ENCODE peak calls at places on chromosomes 2 and 18, in eight cellular contexts. P, J, U, T, X, V, G and C are unnamed samples.

GRCh38 chr2:61247204-61247812 is 85.3 kb downstream of the C2orf74 start:
- DNase-seq in V (no peak), G (no peak), P (no peak), J (peak), X (no peak), U (no peak), T (no peak), C (no peak)

GRCh38 chr2:11492720-11493119 is 26.8 kb upstream of the E2F6 start:
- DNase-seq in X (no peak), J (no peak), P (no peak), T (no peak), U (no peak), G (no peak), V (no peak), C (no peak)

GRCh38 chr2:213640742-213641425 is 356.6 kb downstream of the SPAG16 start:
- DNase-seq in U (no peak), X (no peak), J (no peak), P (no peak), G (no peak), V (no peak), T (no peak), C (no peak)

GRCh38 chr2:127707890-127708648 is 6.8 kb downstream of the SFT2D3 start:
- DNase-seq in J (peak), U (no peak), X (no peak), G (no peak), T (no peak), V (no peak), P (no peak), C (no peak)

GRCh38 chr18:3455938-3456685 is 6.1 kb downstream of the TGIF1 start:
- DNase-seq in J (peak), T (no peak), U (peak), X (no peak), G (no peak), V (no peak), P (no peak), C (peak)

GRCh38 chr2:53515435-53516332 is 251.9 kb upstream of the CHAC2 start:
- DNase-seq in J (no peak), V (no peak), U (no peak), P (no peak), T (no peak), X (peak), G (no peak), C (no peak)

GRCh38 chr2:108184421-108184820 is 55.3 kb upstream of the SULT1C3 start:
- DNase-seq in J (peak), U (no peak), G (no peak), P (no peak), X (peak), V (no peak), T (no peak), C (no peak)

GRCh38 chr2:17558053-17558452 is 17.6 kb downstream of the VSNL1 start:
- DNase-seq in V (no peak), G (no peak), T (no peak), J (no peak), X (no peak), P (no peak), U (no peak), C (no peak)

GRCh38 chr2:219987830-219988229 is 360.4 kb downstream of the SLC4A3 start:
- DNase-seq in P (no peak), T (no peak), J (peak), X (peak), G (no peak), U (no peak), V (no peak), C (peak)

GRCh38 chr2:45011621-45012602 is 2.7 kb upstream of the SIX2 start:
- DNase-seq in V (no peak), G (no peak), X (no peak), P (no peak), U (no peak), T (no peak), J (no peak), C (no peak)

GRCh38 chr2:136384541-136385303 is 266.8 kb upstream of the CXCR4 start:
- DNase-seq in G (no peak), X (peak), P (no peak), U (peak), J (peak), V (no peak), T (no peak), C (no peak)

GRCh38 chr2:224142397-224143312 is 103.6 kb upstream of the SERPINE2 start:
- DNase-seq in J (peak), T (no peak), X (no peak), P (no peak), G (no peak), U (no peak), V (no peak), C (no peak)

GRCh38 chr18:34783485-34783884 is 73.4 kb downstream of the DTNA start:
- DNase-seq in V (no peak), G (no peak), P (no peak), X (no peak), U (no peak), J (peak), T (no peak), C (no peak)

GRCh38 chr18:48749768-48750167 is 201.0 kb downstream of the SMAD7 start:
- DNase-seq in G (peak), J (peak), V (peak), T (no peak), U (no peak), X (no peak), P (peak), C (no peak)

GRCh38 chr2:20622731-20623130 is 28.2 kb downstream of the HS1BP3 start:
- DNase-seq in X (peak), J (no peak), G (peak), T (no peak), V (peak), U (peak), P (no peak), C (no peak)

GRCh38 chr18:63422862-63423304 is 607 bp upstream of the VPS4B start:
- DNase-seq in G (peak), V (no peak), U (no peak), P (no peak), X (no peak), T (no peak), J (no peak), C (no peak)
- TF ChIP-seq CTCF in G (no peak), V (no peak), U (no peak), P (no peak), X (peak), T (no peak), J (no peak), C (no peak)

DNA sequence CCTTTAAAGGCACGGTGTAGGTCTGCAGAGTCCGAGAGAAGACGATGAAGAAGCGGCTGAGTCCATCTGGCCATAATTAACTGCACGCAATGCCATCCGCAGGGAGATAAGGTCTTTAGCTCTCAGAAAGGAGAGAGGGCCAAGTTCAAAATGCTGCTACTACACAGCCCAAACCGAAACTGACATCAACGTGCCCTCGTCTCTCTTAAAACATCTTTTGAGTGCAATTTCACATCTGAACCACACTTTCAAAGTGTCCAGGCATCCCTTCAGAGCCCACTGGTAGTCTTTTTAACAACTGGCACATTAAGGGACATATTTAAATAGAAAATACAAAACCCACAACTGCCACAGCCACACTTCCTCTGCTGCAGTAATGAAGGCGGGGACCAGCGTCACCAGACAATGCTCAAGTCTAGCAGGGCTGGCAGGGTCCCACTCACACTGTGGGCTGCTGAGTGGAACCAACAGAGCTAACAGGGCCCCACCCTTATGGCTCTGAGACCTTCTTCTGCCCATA is 35.8 kb downstream of the ST3GAL5 start:
- DNase-seq in U (peak), J (no peak), T (no peak), P (no peak), V (no peak), G (peak), X (no peak), C (no peak)
- H3K4me3 ChIP-seq in U (no peak), J (no peak), T (no peak), P (no peak), V (no peak), G (peak), X (no peak), C (no peak)

GRCh38 chr18:21406111-21406510 is 164.1 kb downstream of the GREB1L start:
- DNase-seq in X (no peak), J (peak), P (no peak), U (no peak), T (no peak), G (no peak), V (no peak), C (peak)

GRCh38 chr18:21404426-21404825 is 162.4 kb downstream of the GREB1L start:
- DNase-seq in G (no peak), X (no peak), U (no peak), P (no peak), V (no peak), T (no peak), J (no peak), C (no peak)

GRCh38 chr18:21398121-21398520 is 156.1 kb downstream of the GREB1L start:
- DNase-seq in X (peak), V (no peak), P (no peak), U (no peak), J (no peak), G (no peak), T (no peak), C (no peak)

GRCh38 chr18:21402272-21402671 is 160.2 kb downstream of the GREB1L start:
- DNase-seq in V (no peak), G (no peak), T (no peak), U (no peak), J (no peak), P (no peak), X (no peak), C (no peak)
- TF ChIP-seq CTCF in V (no peak), G (no peak), T (no peak), U (no peak), J (no peak), P (no peak), X (no peak), C (no peak)

DNA sequence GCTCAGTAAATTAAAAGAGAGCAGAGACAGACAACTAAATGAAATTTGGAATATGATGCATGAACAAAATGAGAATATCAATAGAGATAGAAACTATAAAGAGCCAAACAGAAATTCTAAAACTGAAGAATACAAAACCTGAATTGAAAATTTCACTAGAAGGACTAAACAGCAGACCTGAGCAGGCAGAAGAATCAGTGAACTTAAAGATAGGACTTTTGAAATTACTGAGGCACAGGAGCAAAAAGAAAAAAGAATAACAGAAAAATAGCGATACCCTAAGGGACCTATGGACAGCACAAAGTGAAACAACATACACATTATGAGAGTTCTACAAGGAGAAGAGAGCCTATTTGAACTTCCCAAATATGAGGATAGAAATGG is 41.6 kb downstream of the UNC50 start:
- DNase-seq in G (no peak), V (no peak), X (no peak), P (no peak), U (no peak), T (no peak), J (no peak), C (no peak)
- H3K4me3 ChIP-seq in G (no peak), V (no peak), X (no peak), P (no peak), U (no peak), T (no peak), J (no peak), C (no peak)